ENCODE peak calls at places on chromosome 12, in nine cellular contexts. One of them, this sample, is unnamed.
A peak's percentile ranks its signal among the peaks of the same experiment; 100 is the strongest.

GRCh38 chr12:124191024-124191359 is 103.9 kb upstream of the RFLNA start:
- DNase-seq in stimulated activated CD4-positive, alpha-beta T cell treated with anti-CD3 and anti-CD28 coated beads, Interleukin-12 subunit alpha, Interleukin-12 subunit beta, amount 100 ng/mL, for 4 hours: no peak
- DNase-seq in HepG2: no peak
- DNase-seq in NCI-H1105: no peak
- DNase-seq in nucleus accumbens: no peak
- DNase-seq in RCC 7860: peak; percentile 11
- DNase-seq in CD8-positive, alpha-beta memory T cell: no peak
- DNase-seq in HL-60: no peak
- DNase-seq in left colon: no peak
- DNase-seq in this sample: peak; percentile 14

GRCh38 chr12:1779783-1780182 is 40.6 kb upstream of the LRTM2 start:
- DNase-seq in NCI-H1105: no peak
- DNase-seq in left colon: no peak
- DNase-seq in nucleus accumbens: no peak
- DNase-seq in HL-60: no peak
- DNase-seq in stimulated activated CD4-positive, alpha-beta T cell treated with anti-CD3 and anti-CD28 coated beads, Interleukin-12 subunit alpha, Interleukin-12 subunit beta, amount 100 ng/mL, for 4 hours: no peak
- DNase-seq in RCC 7860: no peak
- DNase-seq in HepG2: no peak
- DNase-seq in CD8-positive, alpha-beta memory T cell: no peak
- DNase-seq in this sample: no peak

GRCh38 chr12:53320352-53321195 is 836 bp downstream of the AAAS start:
- DNase-seq in nucleus accumbens: no peak
- DNase-seq in HL-60: no peak
- DNase-seq in RCC 7860: no peak
- DNase-seq in HepG2: no peak
- DNase-seq in CD8-positive, alpha-beta memory T cell: no peak
- DNase-seq in stimulated activated CD4-positive, alpha-beta T cell treated with anti-CD3 and anti-CD28 coated beads, Interleukin-12 subunit alpha, Interleukin-12 subunit beta, amount 100 ng/mL, for 4 hours: no peak
- DNase-seq in left colon: no peak
- DNase-seq in NCI-H1105: no peak
- DNase-seq in this sample: no peak

GRCh38 chr12:110932048-110932447 is 11.7 kb upstream of the MYL2 start:
- DNase-seq in nucleus accumbens: no peak
- DNase-seq in left colon: no peak
- DNase-seq in CD8-positive, alpha-beta memory T cell: no peak
- DNase-seq in HL-60: no peak
- DNase-seq in HepG2: no peak
- DNase-seq in NCI-H1105: no peak
- DNase-seq in RCC 7860: no peak
- DNase-seq in stimulated activated CD4-positive, alpha-beta T cell treated with anti-CD3 and anti-CD28 coated beads, Interleukin-12 subunit alpha, Interleukin-12 subunit beta, amount 100 ng/mL, for 4 hours: no peak
- DNase-seq in this sample: no peak

GRCh38 chr12:10086387-10086786 is 12.4 kb downstream of the CLEC1A start:
- DNase-seq in left colon: no peak
- DNase-seq in HL-60: no peak
- DNase-seq in NCI-H1105: no peak
- DNase-seq in nucleus accumbens: no peak
- DNase-seq in stimulated activated CD4-positive, alpha-beta T cell treated with anti-CD3 and anti-CD28 coated beads, Interleukin-12 subunit alpha, Interleukin-12 subunit beta, amount 100 ng/mL, for 4 hours: no peak
- DNase-seq in CD8-positive, alpha-beta memory T cell: no peak
- DNase-seq in RCC 7860: no peak
- DNase-seq in HepG2: no peak
- DNase-seq in this sample: no peak

GRCh38 chr12:80269953-80270552 is 170.7 kb downstream of the OTOGL start:
- DNase-seq in NCI-H1105: peak; percentile 27
- DNase-seq in RCC 7860: peak; percentile 31
- DNase-seq in stimulated activated CD4-positive, alpha-beta T cell treated with anti-CD3 and anti-CD28 coated beads, Interleukin-12 subunit alpha, Interleukin-12 subunit beta, amount 100 ng/mL, for 4 hours: no peak
- DNase-seq in CD8-positive, alpha-beta memory T cell: no peak
- DNase-seq in nucleus accumbens: no peak
- DNase-seq in left colon: no peak
- DNase-seq in HL-60: peak; percentile 2
- DNase-seq in HepG2: peak; percentile 24
- DNase-seq in this sample: no peak

GRCh38 chr12:24177889-24178288 is 228.4 kb upstream of the SOX5 start:
- DNase-seq in HepG2: no peak
- DNase-seq in HL-60: no peak
- DNase-seq in CD8-positive, alpha-beta memory T cell: no peak
- DNase-seq in NCI-H1105: peak; percentile 10
- DNase-seq in nucleus accumbens: no peak
- DNase-seq in left colon: no peak
- DNase-seq in stimulated activated CD4-positive, alpha-beta T cell treated with anti-CD3 and anti-CD28 coated beads, Interleukin-12 subunit alpha, Interleukin-12 subunit beta, amount 100 ng/mL, for 4 hours: no peak
- DNase-seq in RCC 7860: no peak
- DNase-seq in this sample: no peak

GRCh38 chr12:2842948-2843347 is 8.1 kb upstream of the NRIP2 start:
- DNase-seq in RCC 7860: no peak
- DNase-seq in left colon: no peak
- DNase-seq in CD8-positive, alpha-beta memory T cell: no peak
- DNase-seq in NCI-H1105: no peak
- DNase-seq in HL-60: no peak
- DNase-seq in HepG2: no peak
- DNase-seq in stimulated activated CD4-positive, alpha-beta T cell treated with anti-CD3 and anti-CD28 coated beads, Interleukin-12 subunit alpha, Interleukin-12 subunit beta, amount 100 ng/mL, for 4 hours: no peak
- DNase-seq in nucleus accumbens: no peak
- DNase-seq in this sample: no peak

GRCh38 chr12:39065455-39065854 is 160.1 kb upstream of the CPNE8 start:
- DNase-seq in RCC 7860: no peak
- DNase-seq in nucleus accumbens: no peak
- DNase-seq in HepG2: no peak
- DNase-seq in left colon: no peak
- DNase-seq in stimulated activated CD4-positive, alpha-beta T cell treated with anti-CD3 and anti-CD28 coated beads, Interleukin-12 subunit alpha, Interleukin-12 subunit beta, amount 100 ng/mL, for 4 hours: no peak
- DNase-seq in HL-60: no peak
- DNase-seq in CD8-positive, alpha-beta memory T cell: no peak
- DNase-seq in NCI-H1105: no peak
- DNase-seq in this sample: no peak

GRCh38 chr12:51944608-51945233 is 6.8 kb upstream of the ACVR1B start:
- DNase-seq in NCI-H1105: no peak
- DNase-seq in HL-60: no peak
- DNase-seq in nucleus accumbens: no peak
- DNase-seq in RCC 7860: no peak
- DNase-seq in left colon: no peak
- DNase-seq in HepG2: no peak
- DNase-seq in CD8-positive, alpha-beta memory T cell: no peak
- DNase-seq in stimulated activated CD4-positive, alpha-beta T cell treated with anti-CD3 and anti-CD28 coated beads, Interleukin-12 subunit alpha, Interleukin-12 subunit beta, amount 100 ng/mL, for 4 hours: no peak
- DNase-seq in this sample: no peak

GRCh38 chr12:54411398-54412241 is 7.4 kb downstream of the ITGA5 start:
- DNase-seq in stimulated activated CD4-positive, alpha-beta T cell treated with anti-CD3 and anti-CD28 coated beads, Interleukin-12 subunit alpha, Interleukin-12 subunit beta, amount 100 ng/mL, for 4 hours: peak; percentile 47
- DNase-seq in HepG2: no peak
- DNase-seq in CD8-positive, alpha-beta memory T cell: peak; percentile 37
- DNase-seq in RCC 7860: peak; percentile 94
- DNase-seq in HL-60: peak; percentile 85
- DNase-seq in NCI-H1105: no peak
- DNase-seq in left colon: peak; percentile 49
- DNase-seq in nucleus accumbens: no peak
- DNase-seq in this sample: no peak

GRCh38 chr12:19971396-19971802 is 396.9 kb upstream of the PDE3A start:
- DNase-seq in CD8-positive, alpha-beta memory T cell: no peak
- DNase-seq in HL-60: no peak
- DNase-seq in RCC 7860: no peak
- DNase-seq in left colon: no peak
- DNase-seq in HepG2: peak; percentile 5
- DNase-seq in stimulated activated CD4-positive, alpha-beta T cell treated with anti-CD3 and anti-CD28 coated beads, Interleukin-12 subunit alpha, Interleukin-12 subunit beta, amount 100 ng/mL, for 4 hours: no peak
- DNase-seq in nucleus accumbens: no peak
- DNase-seq in NCI-H1105: no peak
- DNase-seq in this sample: no peak

GRCh38 chr12:106583578-106584103 is 837 bp downstream of the RFX4 start:
- DNase-seq in HepG2: no peak
- DNase-seq in RCC 7860: no peak
- DNase-seq in NCI-H1105: no peak
- DNase-seq in left colon: no peak
- DNase-seq in CD8-positive, alpha-beta memory T cell: no peak
- DNase-seq in stimulated activated CD4-positive, alpha-beta T cell treated with anti-CD3 and anti-CD28 coated beads, Interleukin-12 subunit alpha, Interleukin-12 subunit beta, amount 100 ng/mL, for 4 hours: no peak
- DNase-seq in HL-60: no peak
- DNase-seq in nucleus accumbens: no peak
- DNase-seq in this sample: peak; percentile 22

GRCh38 chr12:749871-750270 is 2.5 kb upstream of the WNK1 start:
- DNase-seq in nucleus accumbens: no peak
- DNase-seq in stimulated activated CD4-positive, alpha-beta T cell treated with anti-CD3 and anti-CD28 coated beads, Interleukin-12 subunit alpha, Interleukin-12 subunit beta, amount 100 ng/mL, for 4 hours: no peak
- DNase-seq in HepG2: no peak
- DNase-seq in left colon: no peak
- DNase-seq in CD8-positive, alpha-beta memory T cell: no peak
- DNase-seq in NCI-H1105: no peak
- DNase-seq in HL-60: no peak
- DNase-seq in RCC 7860: no peak
- DNase-seq in this sample: no peak

GRCh38 chr12:6700646-6701051 is at the start of gene PIANP:
- DNase-seq in nucleus accumbens: peak; percentile 25
- DNase-seq in HL-60: no peak
- DNase-seq in stimulated activated CD4-positive, alpha-beta T cell treated with anti-CD3 and anti-CD28 coated beads, Interleukin-12 subunit alpha, Interleukin-12 subunit beta, amount 100 ng/mL, for 4 hours: peak; percentile 51
- DNase-seq in NCI-H1105: peak; percentile 49
- DNase-seq in CD8-positive, alpha-beta memory T cell: peak; percentile 22
- DNase-seq in RCC 7860: no peak
- DNase-seq in HepG2: no peak
- DNase-seq in left colon: no peak
- DNase-seq in this sample: peak; percentile 40

GRCh38 chr12:101229841-101230241 is 19.8 kb upstream of the SLC5A8 start:
- DNase-seq in NCI-H1105: no peak
- DNase-seq in HepG2: no peak
- DNase-seq in RCC 7860: no peak
- DNase-seq in HL-60: no peak
- DNase-seq in left colon: no peak
- DNase-seq in nucleus accumbens: no peak
- DNase-seq in CD8-positive, alpha-beta memory T cell: no peak
- DNase-seq in stimulated activated CD4-positive, alpha-beta T cell treated with anti-CD3 and anti-CD28 coated beads, Interleukin-12 subunit alpha, Interleukin-12 subunit beta, amount 100 ng/mL, for 4 hours: no peak
- DNase-seq in this sample: no peak

GRCh38 chr12:47207005-47207717 is 127.4 kb upstream of the AMIGO2 start:
- DNase-seq in nucleus accumbens: no peak
- DNase-seq in stimulated activated CD4-positive, alpha-beta T cell treated with anti-CD3 and anti-CD28 coated beads, Interleukin-12 subunit alpha, Interleukin-12 subunit beta, amount 100 ng/mL, for 4 hours: no peak
- DNase-seq in HepG2: no peak
- DNase-seq in CD8-positive, alpha-beta memory T cell: peak; percentile 45
- DNase-seq in NCI-H1105: no peak
- DNase-seq in RCC 7860: no peak
- DNase-seq in HL-60: peak; percentile 98
- DNase-seq in left colon: peak; percentile 63
- DNase-seq in this sample: no peak

GRCh38 chr12:113382206-113382605 is 21.5 kb downstream of the SDS start:
- DNase-seq in NCI-H1105: no peak
- DNase-seq in HL-60: no peak
- DNase-seq in nucleus accumbens: no peak
- DNase-seq in left colon: no peak
- DNase-seq in HepG2: no peak
- DNase-seq in CD8-positive, alpha-beta memory T cell: no peak
- DNase-seq in stimulated activated CD4-positive, alpha-beta T cell treated with anti-CD3 and anti-CD28 coated beads, Interleukin-12 subunit alpha, Interleukin-12 subunit beta, amount 100 ng/mL, for 4 hours: no peak
- DNase-seq in RCC 7860: no peak
- DNase-seq in this sample: no peak

GRCh38 chr12:3995276-3995675 is 122.1 kb upstream of the PARP11 start:
- DNase-seq in stimulated activated CD4-positive, alpha-beta T cell treated with anti-CD3 and anti-CD28 coated beads, Interleukin-12 subunit alpha, Interleukin-12 subunit beta, amount 100 ng/mL, for 4 hours: no peak
- DNase-seq in RCC 7860: no peak
- DNase-seq in NCI-H1105: no peak
- DNase-seq in left colon: no peak
- DNase-seq in CD8-positive, alpha-beta memory T cell: no peak
- DNase-seq in nucleus accumbens: no peak
- DNase-seq in HL-60: no peak
- DNase-seq in HepG2: no peak
- DNase-seq in this sample: no peak

GRCh38 chr12:69389836-69390235 is 30.3 kb downstream of the YEATS4 start:
- DNase-seq in HL-60: no peak
- DNase-seq in left colon: no peak
- DNase-seq in stimulated activated CD4-positive, alpha-beta T cell treated with anti-CD3 and anti-CD28 coated beads, Interleukin-12 subunit alpha, Interleukin-12 subunit beta, amount 100 ng/mL, for 4 hours: no peak
- DNase-seq in HepG2: no peak
- DNase-seq in CD8-positive, alpha-beta memory T cell: no peak
- DNase-seq in nucleus accumbens: no peak
- DNase-seq in RCC 7860: no peak
- DNase-seq in NCI-H1105: no peak
- DNase-seq in this sample: no peak

GRCh38 chr12:104303538-104304151 is at the start of gene EID3:
- DNase-seq in RCC 7860: no peak
- DNase-seq in nucleus accumbens: peak; percentile 76
- DNase-seq in NCI-H1105: peak; percentile 87
- DNase-seq in stimulated activated CD4-positive, alpha-beta T cell treated with anti-CD3 and anti-CD28 coated beads, Interleukin-12 subunit alpha, Interleukin-12 subunit beta, amount 100 ng/mL, for 4 hours: peak; percentile 88
- DNase-seq in CD8-positive, alpha-beta memory T cell: peak; percentile 89
- DNase-seq in left colon: peak; percentile 85
- DNase-seq in HepG2: no peak
- DNase-seq in HL-60: no peak
- DNase-seq in this sample: peak; percentile 89

GRCh38 chr12:82996168-82996812 is 309.6 kb downstream of the TMTC2 start:
- DNase-seq in nucleus accumbens: no peak
- DNase-seq in stimulated activated CD4-positive, alpha-beta T cell treated with anti-CD3 and anti-CD28 coated beads, Interleukin-12 subunit alpha, Interleukin-12 subunit beta, amount 100 ng/mL, for 4 hours: no peak
- DNase-seq in NCI-H1105: peak; percentile 48
- DNase-seq in left colon: no peak
- DNase-seq in HepG2: no peak
- DNase-seq in RCC 7860: no peak
- DNase-seq in CD8-positive, alpha-beta memory T cell: no peak
- DNase-seq in HL-60: no peak
- DNase-seq in this sample: no peak

GRCh38 chr12:83157604-83158003 is 470.9 kb downstream of the TMTC2 start:
- DNase-seq in stimulated activated CD4-positive, alpha-beta T cell treated with anti-CD3 and anti-CD28 coated beads, Interleukin-12 subunit alpha, Interleukin-12 subunit beta, amount 100 ng/mL, for 4 hours: no peak
- DNase-seq in RCC 7860: no peak
- DNase-seq in nucleus accumbens: no peak
- DNase-seq in HL-60: no peak
- DNase-seq in left colon: no peak
- DNase-seq in HepG2: no peak
- DNase-seq in NCI-H1105: no peak
- DNase-seq in CD8-positive, alpha-beta memory T cell: no peak
- DNase-seq in this sample: no peak

GRCh38 chr12:19894049-19894448 is 454.8 kb downstream of the AEBP2 start:
- DNase-seq in stimulated activated CD4-positive, alpha-beta T cell treated with anti-CD3 and anti-CD28 coated beads, Interleukin-12 subunit alpha, Interleukin-12 subunit beta, amount 100 ng/mL, for 4 hours: no peak
- DNase-seq in left colon: no peak
- DNase-seq in NCI-H1105: no peak
- DNase-seq in nucleus accumbens: no peak
- DNase-seq in HepG2: no peak
- DNase-seq in CD8-positive, alpha-beta memory T cell: no peak
- DNase-seq in HL-60: no peak
- DNase-seq in RCC 7860: no peak
- DNase-seq in this sample: no peak

GRCh38 chr12:70839544-70839943 is 81.0 kb downstream of the PTPRR start:
- DNase-seq in left colon: no peak
- DNase-seq in stimulated activated CD4-positive, alpha-beta T cell treated with anti-CD3 and anti-CD28 coated beads, Interleukin-12 subunit alpha, Interleukin-12 subunit beta, amount 100 ng/mL, for 4 hours: no peak
- DNase-seq in HepG2: no peak
- DNase-seq in HL-60: no peak
- DNase-seq in RCC 7860: no peak
- DNase-seq in NCI-H1105: no peak
- DNase-seq in CD8-positive, alpha-beta memory T cell: no peak
- DNase-seq in nucleus accumbens: no peak
- DNase-seq in this sample: no peak

GRCh38 chr12:18906354-18906753 is 168.4 kb downstream of the CAPZA3 start:
- DNase-seq in RCC 7860: no peak
- DNase-seq in left colon: no peak
- DNase-seq in HL-60: no peak
- DNase-seq in stimulated activated CD4-positive, alpha-beta T cell treated with anti-CD3 and anti-CD28 coated beads, Interleukin-12 subunit alpha, Interleukin-12 subunit beta, amount 100 ng/mL, for 4 hours: no peak
- DNase-seq in NCI-H1105: no peak
- DNase-seq in HepG2: no peak
- DNase-seq in CD8-positive, alpha-beta memory T cell: no peak
- DNase-seq in nucleus accumbens: no peak
- DNase-seq in this sample: no peak

GRCh38 chr12:29073631-29074239 is 75.3 kb upstream of the FAR2 start:
- DNase-seq in NCI-H1105: peak; percentile 32
- DNase-seq in HL-60: peak; percentile 47
- DNase-seq in nucleus accumbens: no peak
- DNase-seq in RCC 7860: peak; percentile 28
- DNase-seq in stimulated activated CD4-positive, alpha-beta T cell treated with anti-CD3 and anti-CD28 coated beads, Interleukin-12 subunit alpha, Interleukin-12 subunit beta, amount 100 ng/mL, for 4 hours: no peak
- DNase-seq in CD8-positive, alpha-beta memory T cell: no peak
- DNase-seq in left colon: no peak
- DNase-seq in HepG2: peak; percentile 13
- DNase-seq in this sample: no peak

GRCh38 chr12:106251636-106252035 is 3.8 kb upstream of the CKAP4 start:
- DNase-seq in nucleus accumbens: no peak
- DNase-seq in NCI-H1105: no peak
- DNase-seq in stimulated activated CD4-positive, alpha-beta T cell treated with anti-CD3 and anti-CD28 coated beads, Interleukin-12 subunit alpha, Interleukin-12 subunit beta, amount 100 ng/mL, for 4 hours: no peak
- DNase-seq in left colon: no peak
- DNase-seq in RCC 7860: no peak
- DNase-seq in HL-60: no peak
- DNase-seq in HepG2: no peak
- DNase-seq in CD8-positive, alpha-beta memory T cell: no peak
- DNase-seq in this sample: no peak

GRCh38 chr12:8667280-8667679 is 4.7 kb upstream of the MFAP5 start:
- DNase-seq in NCI-H1105: no peak
- DNase-seq in HepG2: no peak
- DNase-seq in nucleus accumbens: no peak
- DNase-seq in CD8-positive, alpha-beta memory T cell: no peak
- DNase-seq in stimulated activated CD4-positive, alpha-beta T cell treated with anti-CD3 and anti-CD28 coated beads, Interleukin-12 subunit alpha, Interleukin-12 subunit beta, amount 100 ng/mL, for 4 hours: no peak
- DNase-seq in RCC 7860: no peak
- DNase-seq in HL-60: no peak
- DNase-seq in left colon: no peak
- DNase-seq in this sample: no peak

GRCh38 chr12:30643366-30643765 is 52.3 kb downstream of the IPO8 start:
- DNase-seq in stimulated activated CD4-positive, alpha-beta T cell treated with anti-CD3 and anti-CD28 coated beads, Interleukin-12 subunit alpha, Interleukin-12 subunit beta, amount 100 ng/mL, for 4 hours: no peak
- DNase-seq in HL-60: no peak
- DNase-seq in left colon: no peak
- DNase-seq in RCC 7860: no peak
- DNase-seq in CD8-positive, alpha-beta memory T cell: no peak
- DNase-seq in NCI-H1105: no peak
- DNase-seq in nucleus accumbens: no peak
- DNase-seq in HepG2: no peak
- DNase-seq in this sample: no peak

GRCh38 chr12:109434556-109434955 is 42.5 kb downstream of the KCTD10 start:
- DNase-seq in HepG2: no peak
- DNase-seq in HL-60: no peak
- DNase-seq in stimulated activated CD4-positive, alpha-beta T cell treated with anti-CD3 and anti-CD28 coated beads, Interleukin-12 subunit alpha, Interleukin-12 subunit beta, amount 100 ng/mL, for 4 hours: no peak
- DNase-seq in NCI-H1105: no peak
- DNase-seq in RCC 7860: no peak
- DNase-seq in CD8-positive, alpha-beta memory T cell: no peak
- DNase-seq in nucleus accumbens: no peak
- DNase-seq in left colon: no peak
- DNase-seq in this sample: no peak